ENCODE peak calls at places on chromosome 15, in seven cellular contexts. A, X, E, T, V, R and P are unnamed samples.

GRCh38 chr15:70269991-70270751 is 172.5 kb upstream of the TLE3 start:
- DNase-seq in X (no peak), T (no peak), R (no peak), A (no peak), E (no peak), V (no peak), P (no peak)

GRCh38 chr15:38145671-38146111 is 106.9 kb upstream of the SPRED1 start:
- DNase-seq in X (no peak), E (no peak), A (no peak), T (no peak), V (no peak), R (no peak), P (no peak)

GRCh38 chr15:55796321-55796965 is 53.5 kb upstream of the PRTG start:
- DNase-seq in A (no peak), E (no peak), V (no peak), X (no peak), T (no peak), R (no peak), P (no peak)

GRCh38 chr15:64029111-64029510 is 17.2 kb downstream of the DAPK2 start:
- DNase-seq in X (no peak), E (no peak), A (no peak), V (no peak), R (no peak), T (no peak), P (no peak)

GRCh38 chr15:38894260-38894948 is 329.8 kb upstream of the RASGRP1 start:
- DNase-seq in R (no peak), A (no peak), T (no peak), E (no peak), X (no peak), V (no peak), P (no peak)

GRCh38 chr15:58052334-58052733 is 13.2 kb downstream of the ALDH1A2 start:
- DNase-seq in X (no peak), T (no peak), V (no peak), R (no peak), E (no peak), A (no peak), P (no peak)

GRCh38 chr15:65960586-65960985 is 91.3 kb downstream of the RAB11A start:
- DNase-seq in E (no peak), R (no peak), T (no peak), A (no peak), X (no peak), V (no peak), P (no peak)

GRCh38 chr15:63447277-63447676 is 57.1 kb upstream of the USP3 start:
- DNase-seq in V (peak), T (no peak), X (no peak), A (no peak), R (no peak), E (no peak), P (no peak)

GRCh38 chr15:28930476-28931291 is 44.9 kb downstream of the APBA2 start:
- DNase-seq in A (no peak), V (no peak), T (no peak), E (no peak), X (no peak), R (no peak), P (no peak)

GRCh38 chr15:83396071-83396470 is 51.1 kb upstream of the SH3GL3 start:
- DNase-seq in A (no peak), R (no peak), X (no peak), T (no peak), E (no peak), V (no peak), P (no peak)

GRCh38 chr15:85772668-85773067 is 22.1 kb downstream of the KLHL25 start:
- DNase-seq in X (no peak), V (no peak), T (no peak), A (no peak), R (no peak), E (no peak), P (no peak)

GRCh38 chr15:87949934-87950298 is 306.6 kb downstream of the NTRK3 start:
- DNase-seq in A (no peak), R (no peak), X (no peak), E (no peak), V (no peak), T (no peak), P (no peak)

GRCh38 chr15:59170295-59170881 is 36.3 kb upstream of the LDHAL6B start:
- DNase-seq in V (no peak), X (no peak), R (no peak), A (no peak), E (no peak), T (no peak), P (peak)

GRCh38 chr15:71485094-71485693 is 325.2 kb upstream of the NR2E3 start:
- DNase-seq in E (no peak), V (no peak), T (no peak), A (no peak), X (no peak), R (no peak), P (no peak)

GRCh38 chr15:100330629-100331215 is 11.1 kb downstream of the ADAMTS17 start:
- DNase-seq in A (no peak), X (no peak), T (no peak), R (no peak), E (no peak), V (peak), P (no peak)

GRCh38 chr15:88983861-88984429 is 70.8 kb upstream of the MFGE8 start:
- DNase-seq in X (no peak), A (no peak), E (no peak), V (no peak), R (no peak), T (no peak), P (no peak)

GRCh38 chr15:80584561-80584964 is 110.5 kb upstream of the ABHD17C start:
- DNase-seq in X (no peak), E (no peak), V (no peak), R (no peak), T (no peak), A (no peak), P (no peak)

GRCh38 chr15:74133071-74133702 is 2.8 kb downstream of the ISLR2 start:
- DNase-seq in V (peak), T (no peak), A (peak), X (no peak), E (no peak), R (no peak), P (no peak)

GRCh38 chr15:52765779-52766178 is 24.4 kb downstream of the ONECUT1 start:
- DNase-seq in V (no peak), T (no peak), A (no peak), E (no peak), X (no peak), R (no peak), P (no peak)

GRCh38 chr15:40421246-40422157 is 15.9 kb downstream of the IVD start:
- DNase-seq in E (peak), R (peak), V (peak), T (peak), X (peak), A (peak), P (peak)

GRCh38 chr15:71752604-71753289 is 57.6 kb upstream of the NR2E3 start:
- DNase-seq in T (no peak), X (no peak), R (peak), V (no peak), A (no peak), E (no peak), P (peak)

GRCh38 chr15:64596701-64597468 is 136.5 kb downstream of the ZNF609 start:
- DNase-seq in A (no peak), E (no peak), R (no peak), V (peak), X (no peak), T (no peak), P (no peak)

GRCh38 chr15:81029416-81030367 is 29.0 kb downstream of the TLNRD1 start:
- DNase-seq in R (no peak), V (no peak), A (no peak), X (no peak), T (no peak), E (no peak), P (no peak)

GRCh38 chr15:80242132-80242769 is 9.8 kb downstream of the CTXND1 start:
- DNase-seq in X (no peak), A (peak), T (no peak), V (no peak), E (no peak), R (no peak), P (no peak)

GRCh38 chr15:63896336-63897115 is 62.8 kb upstream of the HERC1 start:
- DNase-seq in R (peak), A (peak), V (no peak), T (no peak), E (no peak), X (peak), P (no peak)

GRCh38 chr15:79172032-79172481 is 81.5 kb upstream of the RASGRF1 start:
- DNase-seq in X (no peak), A (no peak), V (peak), E (no peak), T (no peak), R (no peak), P (no peak)

GRCh38 chr15:87917480-87917879 is 339.1 kb downstream of the NTRK3 start:
- DNase-seq in E (no peak), R (no peak), A (no peak), V (no peak), T (no peak), X (no peak), P (no peak)

GRCh38 chr15:64701482-64701881 is 73.9 kb downstream of the RBPMS2 start:
- DNase-seq in E (no peak), X (no peak), T (no peak), A (no peak), R (no peak), V (no peak), P (no peak)

GRCh38 chr15:51227967-51228783 is 110.2 kb downstream of the CYP19A1 start:
- DNase-seq in E (no peak), R (peak), A (peak), T (no peak), X (no peak), V (no peak), P (no peak)

GRCh38 chr15:69170597-69170996 is 10.2 kb downstream of the GLCE start:
- DNase-seq in E (no peak), T (no peak), A (no peak), V (no peak), R (no peak), X (no peak), P (no peak)

GRCh38 chr15:23857028-23857641 is 170.0 kb upstream of the NDN start:
- DNase-seq in T (no peak), V (no peak), X (no peak), A (no peak), E (no peak), R (no peak), P (peak)

GRCh38 chr15:72285402-72285801 is 13.0 kb upstream of the PARP6 start:
- DNase-seq in V (no peak), E (no peak), T (no peak), R (no peak), A (no peak), X (no peak), P (no peak)

GRCh38 chr15:66675456-66675855 is 26.6 kb upstream of the SMAD6 start:
- DNase-seq in T (no peak), X (no peak), E (no peak), V (no peak), R (no peak), A (no peak), P (no peak)

GRCh38 chr15:60932051-60932915 is 296.8 kb downstream of the RORA start:
- DNase-seq in T (no peak), X (peak), A (peak), V (peak), R (no peak), E (no peak), P (no peak)

GRCh38 chr15:80480909-80481308 is 76.7 kb downstream of the ARNT2 start:
- DNase-seq in T (no peak), V (no peak), E (no peak), X (no peak), A (no peak), R (no peak), P (peak)

GRCh38 chr15:39944711-39945110 is 10.8 kb downstream of the EIF2AK4 start:
- DNase-seq in A (no peak), X (no peak), V (no peak), E (no peak), R (no peak), T (no peak), P (no peak)

GRCh38 chr15:90918835-90919234 is 13.5 kb downstream of the HDDC3 start:
- DNase-seq in X (no peak), E (no peak), T (no peak), R (no peak), A (no peak), V (no peak), P (no peak)

GRCh38 chr15:33315044-33315443 is 4.3 kb downstream of the RYR3 start:
- DNase-seq in R (no peak), V (no peak), A (no peak), E (no peak), X (no peak), T (no peak), P (no peak)

GRCh38 chr15:101625980-101626379 is 26.2 kb downstream of the TM2D3 start:
- DNase-seq in X (no peak), T (no peak), R (no peak), A (no peak), E (no peak), V (no peak), P (no peak)